ENCODE peak calls at places on chromosomes 7 and 10, in four cellular contexts. G is RWPE1, P is NB4, W is epithelial cell of proximal tubule. M is an unnamed sample.
A peak's percentile ranks its signal among the peaks of the same experiment; 100 is the strongest.

GRCh38 chr10:49624629-49625028 is 10.8 kb downstream of the CHAT start:
- DNase-seq in G (no peak), P (no peak), W (no peak), M (no peak)

GRCh38 chr10:20990604-20991003 is 93.5 kb upstream of the NEBL start:
- DNase-seq in G (peak; percentile 13), P (no peak), W (peak; percentile 13), M (no peak)

GRCh38 chr7:23530355-23530754 is 1.4 kb downstream of the TRA2A start:
- DNase-seq in G (peak; percentile 45), P (peak; percentile 62), W (peak; percentile 45), M (no peak)

GRCh38 chr7:41817386-41817785 is 114.5 kb upstream of the INHBA start:
- DNase-seq in G (peak; percentile 64), P (peak; percentile 74), W (no peak), M (no peak)

GRCh38 chr7:95404316-95404715 is 8.1 kb upstream of the PON3 start:
- DNase-seq in G (no peak), P (no peak), W (no peak), M (peak; percentile 63)

GRCh38 chr7:150337179-150337578 is 4.2 kb downstream of the RARRES2 start:
- DNase-seq in G (no peak), P (no peak), W (no peak), M (no peak)

GRCh38 chr7:47968852-47969774 is 10.3 kb downstream of the HUS1 start:
- DNase-seq in G (peak; percentile 72), P (peak; percentile 71), W (no peak), M (no peak)

GRCh38 chr7:105769951-105770628 is 106.3 kb downstream of the ATXN7L1 start:
- DNase-seq in G (no peak), P (peak; percentile 12), W (no peak), M (peak; percentile 66)

GRCh38 chr7:95758187-95758586 is 14.2 kb upstream of the DYNC1I1 start:
- DNase-seq in G (no peak), P (no peak), W (no peak), M (no peak)

GRCh38 chr10:129785536-129785981 is 178.5 kb downstream of the EBF3 start:
- DNase-seq in G (no peak), P (peak; percentile 59), W (no peak), M (no peak)

GRCh38 chr7:29483219-29484104 is 80.2 kb upstream of the PRR15 start:
- DNase-seq in G (no peak), P (no peak), W (no peak), M (peak; percentile 71)

GRCh38 chr10:62199584-62199983 is 69.1 kb downstream of the RTKN2 start:
- DNase-seq in G (no peak), P (no peak), W (no peak), M (no peak)

GRCh38 chr10:31605426-31605825 is 286.4 kb downstream of the ZEB1 start:
- DNase-seq in G (no peak), P (no peak), W (no peak), M (no peak)

GRCh38 chr10:110005716-110006115 is 2.1 kb upstream of the ADD3 start:
- DNase-seq in G (no peak), P (peak; percentile 19), W (peak; percentile 78), M (peak; percentile 70)

GRCh38 chr7:130162196-130162595 is 43.0 kb downstream of the TMEM209 start:
- DNase-seq in G (no peak), P (no peak), W (no peak), M (no peak)

GRCh38 chr7:48304641-48305040 is 133.4 kb downstream of the ABCA13 start:
- DNase-seq in G (no peak), P (no peak), W (no peak), M (no peak)

GRCh38 chr7:70131807-70132565 is 533.7 kb downstream of the AUTS2 start:
- DNase-seq in G (no peak), P (peak; percentile 14), W (no peak), M (no peak)

GRCh38 chr10:51892965-51893658 is 193.7 kb upstream of the CSTF2T start:
- DNase-seq in G (no peak), P (peak; percentile 25), W (no peak), M (no peak)

GRCh38 chr7:47893238-47893637 is 55.0 kb downstream of the PKD1L1 start:
- DNase-seq in G (no peak), P (no peak), W (no peak), M (no peak)

GRCh38 chr7:100446040-100446439 is 9.7 kb upstream of the PPP1R35 start:
- DNase-seq in G (no peak), P (no peak), W (no peak), M (no peak)

GRCh38 chr10:29555746-29556481 is 78.9 kb downstream of the SVIL start:
- DNase-seq in G (no peak), P (no peak), W (peak; percentile 68), M (no peak)

GRCh38 chr7:1130021-1130990 is 29.7 kb downstream of the ZFAND2A start:
- DNase-seq in G (no peak), P (no peak), W (no peak), M (no peak)

M was measured in sigmoid colon.